ENCODE peak calls at places on chromosome 21, in ten cellular contexts. H, O, S, D, U, P, Q, I, X and M are unnamed samples.

GRCh38 chr21:44414291-44415072 is 40.8 kb upstream of the LRRC3 start:
- DNase-seq in O (no peak), S (no peak), P (peak), D (no peak), I (no peak), Q (no peak), X (no peak), U (no peak), H (peak), M (no peak)

GRCh38 chr21:44253832-44254700 is 7.6 kb downstream of the DNMT3L start:
- DNase-seq in U (no peak), D (no peak), Q (no peak), X (no peak), H (no peak), P (peak), O (no peak), S (no peak), I (peak), M (no peak)

GRCh38 chr21:41622831-41623548 is 115.0 kb upstream of the TMPRSS2 start:
- DNase-seq in D (no peak), I (no peak), X (peak), U (peak), S (no peak), O (peak), P (peak), Q (no peak), H (no peak), M (no peak)

GRCh38 chr21:45381865-45382697 is 22.9 kb upstream of the COL18A1 start:
- DNase-seq in D (no peak), O (no peak), Q (no peak), X (no peak), P (no peak), I (peak), H (no peak), S (no peak), U (no peak), M (no peak)

GRCh38 chr21:44965251-44966022 is 25.6 kb downstream of the SLX9 start:
- DNase-seq in S (no peak), I (peak), O (peak), X (peak), Q (no peak), H (no peak), D (no peak), P (no peak), U (no peak), M (no peak)

GRCh38 chr21:16563795-16564194 is 834.0 kb downstream of the USP25 start:
- DNase-seq in P (no peak), U (no peak), H (no peak), Q (no peak), S (no peak), D (no peak), X (peak), O (no peak), I (peak), M (no peak)

GRCh38 chr21:17612023-17612564 is 607 bp downstream of the BTG3 start:
- DNase-seq in D (peak), S (no peak), Q (no peak), X (peak), O (peak), H (peak), I (peak), P (peak), U (peak), M (no peak)

GRCh38 chr21:34073749-34074282 is 438 bp downstream of the MRPS6 start:
- DNase-seq in P (peak), H (no peak), S (no peak), U (peak), O (peak), I (peak), Q (peak), X (no peak), D (peak), M (no peak)

GRCh38 chr21:39523398-39523797 is 71.6 kb downstream of the SH3BGR start:
- DNase-seq in S (no peak), P (no peak), Q (no peak), I (peak), D (no peak), X (peak), U (no peak), H (peak), O (no peak), M (no peak)

GRCh38 chr21:46619846-46620245 is 15.0 kb upstream of the S100B start:
- DNase-seq in I (no peak), X (peak), S (no peak), D (no peak), P (no peak), H (no peak), Q (no peak), O (no peak), U (no peak), M (no peak)

GRCh38 chr21:32256873-32257620 is 21.8 kb downstream of the MIS18A start:
- DNase-seq in X (peak), S (no peak), H (peak), P (no peak), Q (no peak), D (no peak), U (peak), O (no peak), I (peak), M (peak)

GRCh38 chr21:34128124-34128523 is 54.7 kb downstream of the MRPS6 start:
- DNase-seq in O (no peak), D (no peak), U (no peak), I (no peak), Q (no peak), P (no peak), X (peak), S (no peak), H (no peak), M (no peak)

GRCh38 chr21:27129215-27129614 is 162.3 kb upstream of the ADAMTS5 start:
- DNase-seq in S (no peak), H (no peak), U (no peak), I (no peak), P (no peak), O (no peak), X (no peak), D (no peak), Q (no peak), M (no peak)

GRCh38 chr21:42583150-42583991 is 69.7 kb downstream of the SLC37A1 start:
- DNase-seq in X (no peak), D (no peak), Q (no peak), U (no peak), S (no peak), P (no peak), I (peak), H (peak), O (no peak), M (no peak)

GRCh38 chr21:35227774-35228173 is 178.7 kb upstream of the RUNX1 start:
- DNase-seq in S (peak), X (no peak), U (no peak), P (no peak), H (no peak), O (no peak), D (no peak), I (no peak), Q (no peak), M (no peak)

GRCh38 chr21:40759061-40759460 is 87.9 kb downstream of the DSCAM start:
- DNase-seq in S (no peak), H (no peak), P (no peak), O (no peak), U (no peak), I (no peak), X (no peak), D (no peak), Q (no peak), M (no peak)

GRCh38 chr21:31862078-31862477 is 10.7 kb upstream of the HUNK start:
- DNase-seq in U (no peak), I (no peak), Q (no peak), D (no peak), O (no peak), P (no peak), X (no peak), H (no peak), S (peak), M (no peak)

GRCh38 chr21:14591882-14592281 is 45.8 kb upstream of the SAMSN1 start:
- DNase-seq in P (no peak), U (no peak), Q (no peak), X (peak), D (no peak), I (no peak), S (no peak), O (no peak), H (no peak), M (peak)

GRCh38 chr21:35578350-35578782 is 482.0 kb downstream of the SETD4 start:
- DNase-seq in S (no peak), O (no peak), U (peak), P (no peak), H (no peak), I (no peak), Q (no peak), X (peak), D (no peak), M (peak)

GRCh38 chr21:42669069-42669468 is 15.6 kb downstream of the PDE9A start:
- DNase-seq in H (no peak), U (no peak), D (no peak), I (no peak), P (no peak), Q (no peak), S (no peak), X (no peak), O (no peak), M (no peak)

GRCh38 chr21:41621523-41621922 is 113.6 kb upstream of the TMPRSS2 start:
- DNase-seq in U (no peak), D (no peak), Q (no peak), I (no peak), O (no peak), S (no peak), H (no peak), P (no peak), X (no peak), M (no peak)

GRCh38 chr21:37642493-37642892 is 273.8 kb downstream of the KCNJ6 start:
- DNase-seq in O (peak), S (no peak), H (no peak), X (no peak), D (no peak), Q (no peak), P (no peak), U (no peak), I (no peak), M (no peak)

GRCh38 chr21:43836616-43837015 is 28.4 kb upstream of the AGPAT3 start:
- DNase-seq in S (no peak), X (no peak), Q (no peak), P (no peak), H (no peak), I (no peak), D (no peak), O (no peak), U (no peak), M (no peak)

GRCh38 chr21:38221594-38221993 is 35.2 kb upstream of the KCNJ15 start:
- DNase-seq in Q (peak), S (no peak), H (no peak), P (no peak), D (no peak), U (no peak), X (no peak), O (no peak), I (no peak), M (no peak)

GRCh38 chr21:46099476-46099875 is 1.6 kb downstream of the COL6A2 start:
- DNase-seq in X (peak), U (no peak), D (no peak), H (peak), S (no peak), P (peak), Q (peak), O (no peak), I (peak), M (no peak)

GRCh38 chr21:33230518-33231324 is 983 bp downstream of the IFNAR2 start:
- DNase-seq in I (peak), U (peak), Q (peak), X (peak), P (peak), D (peak), S (no peak), H (peak), O (peak), M (no peak)

GRCh38 chr21:44374601-44375280 is 21.3 kb downstream of the TRPM2 start:
- DNase-seq in S (no peak), I (no peak), O (no peak), H (peak), D (no peak), U (no peak), X (no peak), P (no peak), Q (no peak), M (no peak)

GRCh38 chr21:35503646-35504045 is 454.5 kb upstream of the RUNX1 start:
- DNase-seq in H (no peak), P (no peak), U (no peak), I (peak), X (peak), S (no peak), D (no peak), O (no peak), Q (no peak), M (no peak)

GRCh38 chr21:29295066-29295650 is 3.6 kb upstream of the BACH1 start:
- DNase-seq in O (peak), X (no peak), H (no peak), Q (no peak), U (no peak), I (no peak), D (no peak), P (no peak), S (no peak), M (no peak)

GRCh38 chr21:37338671-37339526 is 27.7 kb upstream of the DYRK1A start:
- DNase-seq in D (no peak), U (peak), S (no peak), Q (no peak), O (no peak), H (peak), I (peak), X (peak), P (no peak), M (peak)

GRCh38 chr21:29641001-29641634 is 298.7 kb downstream of the GRIK1 start:
- DNase-seq in H (no peak), Q (no peak), P (no peak), I (no peak), U (no peak), O (no peak), D (no peak), X (no peak), S (no peak), M (no peak)

GRCh38 chr21:44074315-44074958 is 32.8 kb upstream of the PWP2 start:
- DNase-seq in U (no peak), I (no peak), Q (no peak), X (no peak), D (no peak), S (no peak), O (no peak), H (no peak), P (no peak), M (no peak)

GRCh38 chr21:35616090-35616489 is 444.2 kb downstream of the SETD4 start:
- DNase-seq in Q (no peak), U (peak), I (no peak), P (no peak), X (peak), O (no peak), H (no peak), D (no peak), S (no peak), M (peak)

GRCh38 chr21:42118901-42119300 is 47.8 kb downstream of the UMODL1 start:
- DNase-seq in P (no peak), Q (no peak), D (no peak), S (no peak), H (no peak), O (no peak), U (no peak), I (peak), X (no peak), M (no peak)